ENCODE peak calls at places on chromosomes 3 and 15, in eight cellular contexts. One of them, this sample, is unnamed.

GRCh38 chr3:22263042-22263441 is 512.0 kb upstream of the ZNF385D start:
- DNase-seq in NAMALWA: no peak
- DNase-seq in Daoy: no peak
- DNase-seq in omental fat pad: no peak
- DNase-seq in midbrain: no peak
- DNase-seq in WTC11: no peak
- DNase-seq in activated CD4-positive, alpha-beta T cell treated with anti-CD3 and anti-CD28 coated beads, Interleukin-2, amount 50 U/mL, for 24 hours: no peak
- DNase-seq in GM10248: no peak
- DNase-seq in this sample: peak; percentile 87

GRCh38 chr15:37773111-37773860 is 161.2 kb upstream of the TMCO5A start:
- DNase-seq in NAMALWA: no peak
- DNase-seq in Daoy: peak; percentile 75
- DNase-seq in omental fat pad: no peak
- DNase-seq in midbrain: no peak
- DNase-seq in WTC11: no peak
- DNase-seq in activated CD4-positive, alpha-beta T cell treated with anti-CD3 and anti-CD28 coated beads, Interleukin-2, amount 50 U/mL, for 24 hours: no peak
- DNase-seq in GM10248: no peak
- DNase-seq in this sample: peak; percentile 77

GRCh38 chr15:77021803-77022381 is 27.0 kb downstream of the PSTPIP1 start:
- DNase-seq in NAMALWA: no peak
- DNase-seq in Daoy: peak; percentile 62
- DNase-seq in omental fat pad: no peak
- DNase-seq in midbrain: no peak
- DNase-seq in WTC11: no peak
- DNase-seq in activated CD4-positive, alpha-beta T cell treated with anti-CD3 and anti-CD28 coated beads, Interleukin-2, amount 50 U/mL, for 24 hours: no peak
- DNase-seq in GM10248: peak; percentile 47
- DNase-seq in this sample: peak; percentile 82

GRCh38 chr3:105729662-105730061 is 139.2 kb downstream of the CBLB start:
- DNase-seq in NAMALWA: no peak
- DNase-seq in Daoy: no peak
- DNase-seq in omental fat pad: no peak
- DNase-seq in midbrain: no peak
- DNase-seq in WTC11: no peak
- DNase-seq in activated CD4-positive, alpha-beta T cell treated with anti-CD3 and anti-CD28 coated beads, Interleukin-2, amount 50 U/mL, for 24 hours: no peak
- DNase-seq in GM10248: no peak
- DNase-seq in this sample: no peak

GRCh38 chr3:172272699-172273098 is 175.6 kb downstream of the GHSR start:
- DNase-seq in NAMALWA: no peak
- DNase-seq in Daoy: no peak
- DNase-seq in omental fat pad: no peak
- DNase-seq in midbrain: no peak
- DNase-seq in WTC11: no peak
- DNase-seq in activated CD4-positive, alpha-beta T cell treated with anti-CD3 and anti-CD28 coated beads, Interleukin-2, amount 50 U/mL, for 24 hours: no peak
- DNase-seq in GM10248: no peak
- DNase-seq in this sample: no peak

GRCh38 chr15:65936317-65936716 is 67.0 kb downstream of the RAB11A start:
- DNase-seq in NAMALWA: no peak
- DNase-seq in Daoy: no peak
- DNase-seq in omental fat pad: no peak
- DNase-seq in midbrain: no peak
- DNase-seq in WTC11: no peak
- DNase-seq in activated CD4-positive, alpha-beta T cell treated with anti-CD3 and anti-CD28 coated beads, Interleukin-2, amount 50 U/mL, for 24 hours: no peak
- DNase-seq in GM10248: no peak
- DNase-seq in this sample: no peak

GRCh38 chr3:143849854-143850549 is 1.7 kb upstream of the SLC9A9 start:
- DNase-seq in NAMALWA: no peak
- DNase-seq in Daoy: no peak
- DNase-seq in omental fat pad: no peak
- DNase-seq in midbrain: no peak
- DNase-seq in WTC11: no peak
- DNase-seq in activated CD4-positive, alpha-beta T cell treated with anti-CD3 and anti-CD28 coated beads, Interleukin-2, amount 50 U/mL, for 24 hours: no peak
- DNase-seq in GM10248: no peak
- DNase-seq in this sample: peak; percentile 64

GRCh38 chr3:23601020-23601822 is 204.5 kb upstream of the UBE2E1 start:
- DNase-seq in NAMALWA: no peak
- DNase-seq in Daoy: peak; percentile 13
- DNase-seq in omental fat pad: no peak
- DNase-seq in midbrain: no peak
- DNase-seq in WTC11: no peak
- DNase-seq in activated CD4-positive, alpha-beta T cell treated with anti-CD3 and anti-CD28 coated beads, Interleukin-2, amount 50 U/mL, for 24 hours: no peak
- DNase-seq in GM10248: no peak
- DNase-seq in this sample: no peak

GRCh38 chr3:132134611-132135010 is 99.8 kb upstream of the CPNE4 start:
- DNase-seq in NAMALWA: no peak
- DNase-seq in Daoy: peak; percentile 79
- DNase-seq in omental fat pad: no peak
- DNase-seq in midbrain: no peak
- DNase-seq in WTC11: no peak
- DNase-seq in activated CD4-positive, alpha-beta T cell treated with anti-CD3 and anti-CD28 coated beads, Interleukin-2, amount 50 U/mL, for 24 hours: no peak
- DNase-seq in GM10248: no peak
- DNase-seq in this sample: peak; percentile 92

GRCh38 chr3:173529062-173529711 is 131.6 kb downstream of the NLGN1 start:
- DNase-seq in NAMALWA: peak; percentile 63
- DNase-seq in Daoy: peak; percentile 35
- DNase-seq in omental fat pad: no peak
- DNase-seq in midbrain: no peak
- DNase-seq in WTC11: peak; percentile 44
- DNase-seq in activated CD4-positive, alpha-beta T cell treated with anti-CD3 and anti-CD28 coated beads, Interleukin-2, amount 50 U/mL, for 24 hours: no peak
- DNase-seq in GM10248: peak; percentile 10
- DNase-seq in this sample: peak; percentile 51

GRCh38 chr3:53242155-53242554 is 13.7 kb downstream of the TKT start:
- DNase-seq in NAMALWA: no peak
- DNase-seq in Daoy: no peak
- DNase-seq in omental fat pad: no peak
- DNase-seq in midbrain: no peak
- DNase-seq in WTC11: no peak
- DNase-seq in activated CD4-positive, alpha-beta T cell treated with anti-CD3 and anti-CD28 coated beads, Interleukin-2, amount 50 U/mL, for 24 hours: no peak
- DNase-seq in GM10248: no peak
- DNase-seq in this sample: no peak

GRCh38 chr3:71998995-71999673 is 214.2 kb upstream of the PROK2 start:
- DNase-seq in NAMALWA: no peak
- DNase-seq in Daoy: peak; percentile 51
- DNase-seq in omental fat pad: no peak
- DNase-seq in midbrain: no peak
- DNase-seq in WTC11: no peak
- DNase-seq in activated CD4-positive, alpha-beta T cell treated with anti-CD3 and anti-CD28 coated beads, Interleukin-2, amount 50 U/mL, for 24 hours: no peak
- DNase-seq in GM10248: no peak
- DNase-seq in this sample: peak; percentile 92

GRCh38 chr15:70266412-70267089 is 168.8 kb upstream of the TLE3 start:
- DNase-seq in NAMALWA: no peak
- DNase-seq in Daoy: peak; percentile 76
- DNase-seq in omental fat pad: peak; percentile 75
- DNase-seq in midbrain: peak; percentile 63
- DNase-seq in WTC11: no peak
- DNase-seq in activated CD4-positive, alpha-beta T cell treated with anti-CD3 and anti-CD28 coated beads, Interleukin-2, amount 50 U/mL, for 24 hours: no peak
- DNase-seq in GM10248: no peak
- DNase-seq in this sample: no peak

GRCh38 chr3:146468234-146468931 is 978 bp downstream of the PLSCR2 start:
- DNase-seq in NAMALWA: no peak
- DNase-seq in Daoy: peak; percentile 21
- DNase-seq in omental fat pad: no peak
- DNase-seq in midbrain: peak; percentile 4
- DNase-seq in WTC11: no peak
- DNase-seq in activated CD4-positive, alpha-beta T cell treated with anti-CD3 and anti-CD28 coated beads, Interleukin-2, amount 50 U/mL, for 24 hours: no peak
- DNase-seq in GM10248: no peak
- DNase-seq in this sample: no peak

GRCh38 chr3:173253471-173253870 is 112.4 kb upstream of the SPATA16 start:
- DNase-seq in NAMALWA: no peak
- DNase-seq in Daoy: no peak
- DNase-seq in omental fat pad: no peak
- DNase-seq in midbrain: no peak
- DNase-seq in WTC11: no peak
- DNase-seq in activated CD4-positive, alpha-beta T cell treated with anti-CD3 and anti-CD28 coated beads, Interleukin-2, amount 50 U/mL, for 24 hours: no peak
- DNase-seq in GM10248: no peak
- DNase-seq in this sample: no peak

GRCh38 chr15:58212909-58213526 is 74.8 kb downstream of the AQP9 start:
- DNase-seq in NAMALWA: peak; percentile 51
- DNase-seq in Daoy: peak; percentile 29
- DNase-seq in omental fat pad: no peak
- DNase-seq in midbrain: no peak
- DNase-seq in WTC11: no peak
- DNase-seq in activated CD4-positive, alpha-beta T cell treated with anti-CD3 and anti-CD28 coated beads, Interleukin-2, amount 50 U/mL, for 24 hours: no peak
- DNase-seq in GM10248: no peak
- DNase-seq in this sample: peak; percentile 39

GRCh38 chr15:99708563-99708962 is 24.7 kb downstream of the LYSMD4 start:
- DNase-seq in NAMALWA: no peak
- DNase-seq in Daoy: peak; percentile 92
- DNase-seq in omental fat pad: peak; percentile 50
- DNase-seq in midbrain: no peak
- DNase-seq in WTC11: no peak
- DNase-seq in activated CD4-positive, alpha-beta T cell treated with anti-CD3 and anti-CD28 coated beads, Interleukin-2, amount 50 U/mL, for 24 hours: no peak
- DNase-seq in GM10248: no peak
- DNase-seq in this sample: peak; percentile 92

GRCh38 chr15:56017920-56018319 is 24.5 kb upstream of the NEDD4 start:
- DNase-seq in NAMALWA: peak; percentile 8
- DNase-seq in Daoy: no peak
- DNase-seq in omental fat pad: no peak
- DNase-seq in midbrain: no peak
- DNase-seq in WTC11: no peak
- DNase-seq in activated CD4-positive, alpha-beta T cell treated with anti-CD3 and anti-CD28 coated beads, Interleukin-2, amount 50 U/mL, for 24 hours: no peak
- DNase-seq in GM10248: no peak
- DNase-seq in this sample: no peak

GRCh38 chr3:167187211-167187610 is 192.9 kb downstream of the ZBBX start:
- DNase-seq in NAMALWA: no peak
- DNase-seq in Daoy: no peak
- DNase-seq in omental fat pad: no peak
- DNase-seq in midbrain: no peak
- DNase-seq in WTC11: no peak
- DNase-seq in activated CD4-positive, alpha-beta T cell treated with anti-CD3 and anti-CD28 coated beads, Interleukin-2, amount 50 U/mL, for 24 hours: no peak
- DNase-seq in GM10248: no peak
- DNase-seq in this sample: no peak

This sample was measured in HT1080.